ENCODE peak calls at places on chromosomes 7 and 10, in ten cellular contexts. O is thyroid gland; R is CD4-positive, alpha-beta T cell; T is tibial nerve; Q is fibroblast of lung; A is trophoblast cell; S is AG04450; V is WERI-Rb-1; K is A673; I is left ventricle myocardium inferior. U is an unnamed sample.

GRCh38 chr7:116864084-116864483 is 1.7 kb downstream of the CAPZA2 start:
- DNase-seq in A (no peak), Q (peak; percentile 27), V (no peak), I (no peak), T (no peak), O (no peak), S (no peak), R (no peak), K (no peak), U (no peak)

GRCh38 chr10:104309980-104310978 is 28.0 kb downstream of the ITPRIP start:
- DNase-seq in A (no peak), R (no peak), V (no peak), Q (peak; percentile 87), S (no peak), K (no peak), I (peak; percentile 79), T (peak; percentile 73), O (no peak), U (no peak)

GRCh38 chr7:1662767-1663166 is 7.3 kb upstream of the ELFN1 start:
- DNase-seq in A (no peak), O (no peak), K (no peak), T (no peak), S (no peak), V (no peak), Q (no peak), R (no peak), I (no peak), U (no peak)

GRCh38 chr7:81327468-81327867 is 408.6 kb upstream of the SEMA3C start:
- DNase-seq in Q (peak; percentile 42), R (no peak), S (no peak), T (no peak), K (peak; percentile 11), O (no peak), I (no peak), V (no peak), A (no peak), U (no peak)

GRCh38 chr7:67738-68395 is 124.5 kb upstream of the FAM20C start:
- DNase-seq in R (no peak), Q (peak; percentile 67), S (no peak), I (no peak), T (no peak), K (no peak), O (no peak), V (peak; percentile 32), A (no peak), U (no peak)

GRCh38 chr7:73342645-73343044 is 14.7 kb downstream of the FKBP6 start:
- DNase-seq in R (no peak), T (peak; percentile 43), A (peak; percentile 74), O (no peak), Q (peak; percentile 45), V (no peak), K (peak; percentile 66), S (peak; percentile 33), I (no peak), U (no peak)

GRCh38 chr7:86320886-86321285 is 322.8 kb upstream of the GRM3 start:
- DNase-seq in R (no peak), A (no peak), O (no peak), I (no peak), Q (no peak), K (no peak), T (no peak), V (no peak), S (no peak), U (no peak)

GRCh38 chr7:4861673-4862072 is at the start of gene PAPOLB:
- DNase-seq in A (no peak), S (no peak), K (no peak), Q (no peak), R (no peak), V (no peak), O (no peak), T (no peak), I (no peak), U (no peak)

GRCh38 chr7:34048445-34048844 is 143.1 kb downstream of the BMPER start:
- DNase-seq in K (no peak), O (no peak), V (no peak), I (no peak), Q (peak; percentile 34), T (no peak), A (no peak), R (no peak), S (no peak), U (no peak)

DNA sequence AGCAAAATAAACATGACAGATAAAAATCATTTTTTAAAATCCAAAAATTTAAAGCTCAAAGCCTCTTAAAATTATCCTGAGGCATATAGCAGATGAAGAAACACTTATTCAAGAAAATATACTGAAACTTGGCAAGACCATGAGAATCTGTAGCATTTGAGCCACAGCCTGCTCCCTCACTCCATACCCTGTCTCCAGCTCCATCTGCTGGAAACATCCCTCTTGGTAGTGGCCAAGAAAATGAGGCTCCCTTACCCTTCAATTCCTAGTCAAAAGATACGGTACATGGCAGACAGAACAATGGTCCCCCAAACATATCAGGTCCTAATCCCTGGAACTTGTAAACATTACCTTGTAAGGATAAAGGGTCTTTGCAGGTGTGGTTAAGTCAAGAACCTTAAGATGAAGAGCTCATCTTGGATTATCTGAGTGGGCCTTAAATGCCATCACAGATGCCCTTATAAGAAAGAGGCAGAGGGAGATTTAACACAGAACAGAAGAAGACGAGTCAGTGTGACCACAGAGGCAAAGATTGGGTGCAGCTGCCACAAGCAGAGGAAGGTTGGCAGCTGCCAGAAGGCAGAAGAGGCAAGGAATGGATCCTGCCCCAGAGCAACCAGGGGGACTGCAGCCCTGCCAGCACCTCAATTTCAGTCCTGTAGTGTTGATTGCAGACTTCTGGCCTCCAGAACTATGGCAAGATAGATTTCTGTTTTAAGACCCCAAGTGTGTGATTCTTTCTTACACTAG is 149.4 kb downstream of the ZNF248 start:
- DNase-seq in S (no peak), O (no peak), I (no peak), V (no peak), A (no peak), Q (no peak), R (no peak), T (no peak), K (no peak), U (no peak)
- H3K9me3 ChIP-seq in S (peaks cover 64% of the 10 kb centered on the region), O (no peaks in the 10 kb centered on the region), I (no peaks in the 10 kb centered on the region), V (no peaks in the 10 kb centered on the region), A (peaks cover 59% of the 10 kb centered on the region), Q (no peaks in the 10 kb centered on the region), R (no peaks in the 10 kb centered on the region), T (no peaks in the 10 kb centered on the region), K (peaks cover 29% of the 10 kb centered on the region), U (no peaks in the 10 kb centered on the region)

GRCh38 chr7:157844141-157844540 is 507.3 kb downstream of the DNAJB6 start:
- DNase-seq in I (no peak), K (no peak), S (no peak), O (no peak), T (no peak), R (no peak), Q (no peak), V (no peak), A (no peak), U (no peak)

GRCh38 chr7:157846281-157846680 is 509.5 kb downstream of the DNAJB6 start:
- DNase-seq in K (no peak), I (no peak), Q (no peak), R (no peak), T (no peak), S (no peak), O (no peak), A (no peak), V (no peak), U (no peak)

GRCh38 chr7:157845203-157845810 is 508.5 kb downstream of the DNAJB6 start:
- DNase-seq in A (no peak), Q (peak; percentile 27), S (no peak), T (no peak), I (no peak), R (no peak), V (no peak), K (no peak), O (no peak), U (no peak)

GRCh38 chr7:157843336-157844140 is 506.7 kb downstream of the DNAJB6 start:
- DNase-seq in S (no peak), K (no peak), T (no peak), A (no peak), I (no peak), O (no peak), Q (no peak), V (no peak), R (no peak), U (no peak)

DNA sequence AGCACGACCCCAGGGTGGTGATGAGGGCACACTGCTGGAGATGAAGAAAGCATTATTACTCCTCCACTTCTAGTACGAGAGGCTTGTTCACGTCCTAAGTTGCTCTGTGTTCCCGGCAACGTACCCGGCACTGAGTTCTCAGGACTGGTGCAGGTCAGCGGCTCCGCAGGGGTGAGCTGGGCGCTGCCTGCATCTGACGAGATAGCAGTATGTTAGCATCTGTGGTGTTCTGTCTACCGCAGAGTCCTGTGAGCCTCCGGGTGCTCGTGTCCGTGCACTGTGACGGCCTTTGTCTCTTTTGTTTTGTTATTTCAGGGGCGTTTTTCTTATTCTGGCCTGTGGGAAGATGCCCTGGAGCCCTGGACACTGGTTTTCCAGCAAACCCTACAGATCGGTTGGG is 507.8 kb downstream of the DNAJB6 start:
- DNase-seq in O (no peak), Q (no peak), A (no peak), S (no peak), R (no peak), T (no peak), V (no peak), I (no peak), K (no peak), U (no peak)
- H3K9me3 ChIP-seq in O (no peaks in the 10 kb centered on the region), Q (peaks cover 7% of the 10 kb centered on the region), A (peaks cover 19% of the 10 kb centered on the region), S (peaks cover 76% of the 10 kb centered on the region), R (no peaks in the 10 kb centered on the region), T (no peaks in the 10 kb centered on the region), V (no peaks in the 10 kb centered on the region), I (no peaks in the 10 kb centered on the region), K (peaks cover 12% of the 10 kb centered on the region), U (no peaks in the 10 kb centered on the region)

DNA sequence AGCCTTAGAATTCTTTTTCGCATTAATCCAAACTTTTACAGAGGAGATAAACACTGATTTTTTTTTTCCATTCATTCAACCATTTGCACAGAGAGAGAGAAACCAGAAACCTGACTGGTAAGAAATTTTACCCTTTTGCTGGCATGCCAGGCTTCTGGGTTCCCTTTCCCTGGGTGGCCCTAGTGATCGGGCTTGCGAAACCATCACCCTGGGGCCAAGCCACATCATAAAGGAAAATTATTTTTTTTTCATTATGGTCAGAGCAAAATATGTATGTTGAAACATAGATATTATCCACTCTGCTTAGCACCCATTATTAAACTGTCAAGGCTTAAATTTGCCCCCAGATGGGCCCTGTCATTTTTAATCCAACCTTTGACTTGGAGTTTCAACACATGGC is 55.4 kb upstream of the INHBA start:
- DNase-seq in I (no peak), A (peak; percentile 21), T (no peak), O (no peak), R (no peak), S (no peak), Q (no peak), V (no peak), K (no peak), U (no peak)
- H3K9me3 ChIP-seq in I (peaks cover 29% of the 10 kb centered on the region), A (peaks cover 3% of the 10 kb centered on the region), T (peaks cover 3% of the 10 kb centered on the region), O (no peaks in the 10 kb centered on the region), R (peaks cover 17% of the 10 kb centered on the region), S (peaks cover 4% of the 10 kb centered on the region), Q (no peaks in the 10 kb centered on the region), V (peaks cover 10% of the 10 kb centered on the region), K (peaks cover 44% of the 10 kb centered on the region), U (no peaks in the 10 kb centered on the region)

GRCh38 chr7:126210707-126211106 is 1042.0 kb downstream of the GRM8 start:
- DNase-seq in V (no peak), S (no peak), R (no peak), Q (no peak), T (no peak), I (no peak), K (no peak), O (no peak), A (no peak), U (no peak)

GRCh38 chr7:126213876-126214275 is 1038.9 kb downstream of the GRM8 start:
- DNase-seq in T (no peak), S (no peak), V (no peak), O (no peak), R (no peak), A (peak; percentile 35), I (no peak), K (no peak), Q (no peak), U (no peak)

GRCh38 chr7:126211875-126212274 is 1040.9 kb downstream of the GRM8 start:
- DNase-seq in O (no peak), R (no peak), K (no peak), S (no peak), Q (no peak), V (no peak), I (no peak), A (no peak), T (no peak), U (no peak)
- H3K9me3 ChIP-seq in O (no peaks in the 10 kb centered on the region), R (no peaks in the 10 kb centered on the region), K (no peaks in the 10 kb centered on the region), S (peaks cover 7% of the 10 kb centered on the region), Q (no peaks in the 10 kb centered on the region), V (no peaks in the 10 kb centered on the region), I (no peaks in the 10 kb centered on the region), A (no peaks in the 10 kb centered on the region), T (no peaks in the 10 kb centered on the region), U (no peaks in the 10 kb centered on the region)